ENCODE peak calls at places on chromosomes 12 and 14, in eight cellular contexts. L is foreskin fibroblast, Q is endothelial cell, I is AG09319, S is heart left ventricle, A is endothelial cell of umbilical vein, Z is PC-9, D is psoas muscle. J is an unnamed sample.

GRCh38 chr14:59022144-59022543 is 166.3 kb upstream of the DAAM1 start:
- DNase-seq in L (no peak), Q (peak), I (no peak), S (no peak), A (no peak), Z (no peak), D (no peak), J (no peak)

GRCh38 chr12:54598966-54599365 is 10.5 kb upstream of the PPP1R1A start:
- DNase-seq in L (no peak), Q (no peak), I (no peak), S (no peak), A (no peak), Z (no peak), D (no peak), J (no peak)

GRCh38 chr12:112496493-112496892 is 77.7 kb downstream of the PTPN11 start:
- DNase-seq in L (no peak), Q (no peak), I (no peak), S (no peak), A (no peak), Z (no peak), D (no peak), J (no peak)

GRCh38 chr12:124032265-124032886 is 59.4 kb downstream of the ZNF664 start:
- DNase-seq in L (peak), Q (peak), I (no peak), S (peak), A (peak), Z (no peak), D (no peak), J (no peak)

GRCh38 chr12:78062781-78063180 is 232.1 kb downstream of the NAV3 start:
- DNase-seq in L (peak), Q (no peak), I (peak), S (peak), A (peak), Z (no peak), D (no peak), J (no peak)

GRCh38 chr14:77067632-77068514 is 30.2 kb upstream of the CIPC start:
- DNase-seq in L (peak), Q (peak), I (no peak), S (peak), A (peak), Z (peak), D (peak), J (peak)

GRCh38 chr12:107513636-107514400 is 171.8 kb upstream of the PWP1 start:
- DNase-seq in L (no peak), Q (no peak), I (no peak), S (no peak), A (no peak), Z (no peak), D (no peak), J (no peak)

GRCh38 chr12:61808856-61809255 is 451.3 kb upstream of the USP15 start:
- DNase-seq in L (peak), Q (no peak), I (no peak), S (no peak), A (no peak), Z (no peak), D (no peak), J (no peak)

GRCh38 chr14:77914073-77914721 is 114.3 kb downstream of the ADCK1 start:
- DNase-seq in L (no peak), Q (no peak), I (no peak), S (no peak), A (no peak), Z (no peak), D (no peak), J (no peak)

GRCh38 chr12:1918081-1918874 is at the start of gene CACNA2D4:
- DNase-seq in L (no peak), Q (no peak), I (no peak), S (no peak), A (no peak), Z (no peak), D (peak), J (no peak)

GRCh38 chr14:71314717-71315116 is 407.5 kb downstream of the PCNX1 start:
- DNase-seq in L (no peak), Q (no peak), I (no peak), S (no peak), A (no peak), Z (no peak), D (no peak), J (no peak)
- TF ChIP-seq CTCF in L (no peak), Q (no peak), I (no peak), S (no peak), A (no peak), Z (no peak), D (no peak), J (no peak)

DNA sequence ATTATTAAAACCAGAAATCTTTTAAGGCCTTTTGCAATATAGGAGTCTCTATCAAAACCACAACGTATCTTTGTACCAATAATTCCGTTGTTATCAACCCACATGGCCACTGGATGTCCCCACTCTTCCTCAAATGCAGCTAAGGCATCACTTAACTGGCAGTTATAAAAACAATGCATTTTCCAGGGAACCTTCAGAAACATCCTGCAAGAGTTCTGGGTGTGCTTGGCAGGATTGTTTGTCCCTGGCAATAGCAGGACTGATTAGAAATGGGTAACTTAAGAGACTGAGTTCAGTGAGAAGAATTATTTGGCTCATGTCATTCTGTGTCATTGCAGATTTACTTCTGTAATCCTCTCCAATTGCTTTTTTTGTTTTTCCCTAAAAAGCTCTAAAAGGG is 112.0 kb downstream of the SLC15A5 start:
- DNase-seq in L (peak), Q (peak), I (peak), S (no peak), A (peak), Z (no peak), D (no peak), J (no peak)
- TF ChIP-seq CTCF in L (peak), Q (peak), I (peak), S (peak), A (no peak), Z (peak), D (peak), J (no peak)

GRCh38 chr12:132639996-132640520 is 21.5 kb downstream of the P2RX2 start:
- DNase-seq in L (no peak), Q (no peak), I (no peak), S (no peak), A (no peak), Z (no peak), D (no peak), J (no peak)

GRCh38 chr12:132640936-132641335 is 22.4 kb downstream of the P2RX2 start:
- DNase-seq in L (no peak), Q (no peak), I (no peak), S (no peak), A (no peak), Z (no peak), D (no peak), J (no peak)

GRCh38 chr12:132642846-132643835 is 24.6 kb downstream of the P2RX2 start:
- DNase-seq in L (no peak), Q (no peak), I (no peak), S (no peak), A (no peak), Z (no peak), D (no peak), J (no peak)

GRCh38 chr12:132638541-132639408 is 20.2 kb downstream of the P2RX2 start:
- DNase-seq in L (peak), Q (peak), I (peak), S (no peak), A (peak), Z (no peak), D (peak), J (no peak)

GRCh38 chr12:132641811-132642650 is 23.5 kb downstream of the P2RX2 start:
- DNase-seq in L (no peak), Q (no peak), I (no peak), S (no peak), A (no peak), Z (no peak), D (no peak), J (no peak)
- TF ChIP-seq CTCF in L (no peak), Q (no peak), I (no peak), S (no peak), A (no peak), Z (no peak), D (no peak), J (no peak)

GRCh38 chr12:41795066-41795465 is 349.6 kb downstream of the GXYLT1 start:
- DNase-seq in L (peak), Q (no peak), I (no peak), S (no peak), A (peak), Z (no peak), D (no peak), J (no peak)

GRCh38 chr12:41801261-41801660 is 343.4 kb downstream of the GXYLT1 start:
- DNase-seq in L (no peak), Q (no peak), I (no peak), S (no peak), A (no peak), Z (no peak), D (no peak), J (no peak)

GRCh38 chr12:41794341-41794740 is 350.3 kb downstream of the GXYLT1 start:
- DNase-seq in L (no peak), Q (no peak), I (no peak), S (no peak), A (peak), Z (no peak), D (no peak), J (no peak)

DNA sequence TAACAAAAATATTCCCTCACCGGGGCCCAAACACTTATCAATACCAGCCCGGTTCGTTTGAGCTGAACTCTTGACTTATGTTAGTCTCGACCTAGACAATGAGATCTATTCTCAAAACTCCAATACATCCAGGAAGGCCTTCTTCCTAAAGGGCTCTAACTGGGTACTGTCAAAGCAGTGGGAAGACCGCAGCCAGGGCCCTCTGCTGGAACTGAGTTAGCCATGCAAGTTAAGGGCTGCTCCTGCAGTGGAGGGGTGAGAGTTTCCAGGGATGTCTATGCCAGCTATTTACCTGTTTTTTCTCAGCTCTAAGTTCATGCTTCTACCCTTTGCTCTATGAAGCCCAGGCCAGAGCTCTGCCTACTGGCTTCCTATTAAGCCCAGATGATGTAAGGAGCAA is 348.8 kb downstream of the GXYLT1 start:
- DNase-seq in L (no peak), Q (peak), I (no peak), S (no peak), A (peak), Z (no peak), D (no peak), J (no peak)
- TF ChIP-seq CTCF in L (no peak), Q (no peak), I (no peak), S (no peak), A (peak), Z (no peak), D (no peak), J (no peak)

J was measured in mesothelial cell of epicardium.